ENCODE peak calls at places on chromosomes 6 and 20, in nine cellular contexts. F is Peyer's patch, M is breast epithelium, N is IMR-90, O is body of pancreas, P is A549, D is HCT116, Y is gastrocnemius medialis, W is transverse colon. L is an unnamed sample.
A peak's percentile ranks its signal among the peaks of the same experiment; 100 is the strongest.

GRCh38 chr20:951384-952169 is 35.4 kb upstream of the ANGPT4 start:
- DNase-seq in M (no peak), D (no peak), Y (no peak), O (no peak), F (no peak), W (no peak), N (no peak), P (no peak), L (peak; percentile 8)

GRCh38 chr6:163195721-163196691 is 218.5 kb upstream of the QKI start:
- DNase-seq in N (no peak), Y (no peak), W (no peak), D (no peak), O (no peak), M (no peak), P (no peak), F (no peak), L (no peak)

GRCh38 chr6:10375391-10375969 is 39.4 kb downstream of the TFAP2A start:
- DNase-seq in F (no peak), P (no peak), M (no peak), N (no peak), O (no peak), Y (no peak), W (no peak), D (no peak), L (no peak)

GRCh38 chr6:49506569-49507111 is 6.9 kb downstream of the GLYATL3 start:
- DNase-seq in D (no peak), F (no peak), Y (no peak), O (peak; percentile 37), P (no peak), W (peak; percentile 22), M (no peak), N (no peak), L (no peak)

GRCh38 chr6:157281570-157281969 is 41.7 kb downstream of the TMEM242 start:
- DNase-seq in P (no peak), W (peak; percentile 60), Y (no peak), F (no peak), M (no peak), D (no peak), N (no peak), O (peak; percentile 83), L (peak; percentile 70)

GRCh38 chr6:68834561-68834960 is 199.5 kb downstream of the ADGRB3 start:
- DNase-seq in N (no peak), W (no peak), M (no peak), Y (no peak), P (no peak), D (no peak), F (no peak), O (no peak), L (no peak)

GRCh38 chr6:21665436-21666199 is 72.1 kb downstream of the SOX4 start:
- DNase-seq in F (no peak), M (no peak), Y (no peak), W (no peak), D (no peak), O (no peak), N (no peak), P (no peak), L (no peak)

GRCh38 chr20:51128198-51128597 is 105.3 kb upstream of the KCNG1 start:
- DNase-seq in M (no peak), D (no peak), Y (no peak), P (no peak), F (peak; percentile 34), W (no peak), N (peak; percentile 97), O (no peak), L (no peak)

GRCh38 chr6:133854167-133854632 is 34.7 kb upstream of the TCF21 start:
- DNase-seq in N (no peak), Y (no peak), M (no peak), O (no peak), W (no peak), P (no peak), F (no peak), D (no peak), L (no peak)

GRCh38 chr6:82248233-82248735 is 740 bp upstream of the IBTK start:
- DNase-seq in D (peak; percentile 49), M (no peak), N (peak; percentile 65), W (peak; percentile 21), P (peak; percentile 61), O (peak; percentile 50), Y (no peak), F (peak; percentile 51), L (peak; percentile 77)

GRCh38 chr6:32983964-32984638 is 15.7 kb downstream of the BRD2 start:
- DNase-seq in Y (no peak), D (no peak), P (no peak), F (no peak), O (no peak), M (no peak), N (no peak), W (no peak), L (peak; percentile 67)

GRCh38 chr6:134896881-134897280 is 53.0 kb downstream of the ALDH8A1 start:
- DNase-seq in P (no peak), D (no peak), M (no peak), F (no peak), W (no peak), Y (no peak), O (no peak), N (no peak), L (no peak)

GRCh38 chr20:45971425-45971674 is 653 bp downstream of the ZNF335 start:
- DNase-seq in F (no peak), P (no peak), O (no peak), N (no peak), M (no peak), Y (no peak), W (no peak), D (no peak), L (no peak)

GRCh38 chr20:45969712-45970634 is 2.0 kb downstream of the ZNF335 start:
- DNase-seq in N (peak; percentile 64), D (peak; percentile 66), F (no peak), P (peak; percentile 76), W (peak; percentile 19), O (peak; percentile 46), Y (no peak), M (no peak), L (peak; percentile 63)

GRCh38 chr20:45972500-45973183 is 639 bp upstream of the ZNF335 start:
- DNase-seq in O (peak; percentile 96), M (no peak), F (peak; percentile 97), W (peak; percentile 13), N (no peak), D (no peak), P (no peak), Y (no peak), L (no peak)

GRCh38 chr20:45970646-45971424 is 1.2 kb downstream of the ZNF335 start:
- DNase-seq in D (no peak), W (peak; percentile 41), O (peak; percentile 44), F (peak; percentile 71), P (no peak), M (no peak), N (peak; percentile 19), Y (no peak), L (no peak)

DNA sequence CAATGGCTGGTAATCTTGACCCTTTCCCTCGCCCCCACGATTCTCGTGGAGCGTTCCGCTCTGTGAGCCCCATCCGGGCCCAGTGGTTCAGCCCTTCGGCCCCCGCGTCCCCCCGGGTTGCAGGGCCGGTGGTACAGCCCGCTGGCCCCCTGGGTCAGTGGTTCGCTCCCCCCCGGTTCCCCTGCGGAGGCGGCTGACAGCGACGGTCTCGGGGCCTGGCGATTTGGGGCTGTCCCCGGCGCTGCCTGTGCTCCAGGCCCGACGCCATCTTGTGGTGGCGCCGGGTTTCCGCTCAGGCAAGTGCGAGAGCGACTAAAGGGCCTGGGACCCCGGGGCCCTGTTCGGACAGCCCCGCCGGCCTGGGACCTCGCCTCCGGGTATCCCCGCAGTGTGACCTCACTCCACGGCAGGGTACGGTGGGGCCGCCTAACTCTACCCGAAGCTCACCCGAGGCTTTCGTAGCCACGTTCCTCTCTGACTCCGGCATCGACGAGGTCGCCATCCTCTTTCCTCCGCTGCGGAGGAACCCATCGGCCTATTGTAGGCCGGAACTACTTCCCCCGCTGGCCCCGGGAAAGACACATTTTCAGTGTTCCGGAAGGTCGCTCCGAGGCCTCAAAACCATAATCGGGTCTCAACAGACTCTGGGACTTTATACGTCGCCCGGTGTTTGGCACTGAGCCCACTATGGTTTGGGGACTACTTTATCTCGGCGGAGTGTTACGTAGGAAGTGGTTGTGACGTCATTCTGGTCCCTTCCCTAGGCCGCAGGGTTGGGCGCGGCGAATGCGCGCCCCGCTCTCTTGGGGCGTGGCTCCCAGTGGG is at the start of gene ZNF335:
- DNase-seq in O (peak; percentile 92), D (peak; percentile 95), N (peak; percentile 96), F (peak; percentile 96), W (peak; percentile 95), Y (peak; percentile 89), M (peak; percentile 93), P (peak; percentile 92), L (peak; percentile 99)
- TF ChIP-seq POLR2A in O (peak; percentile 86), D (no peak), N (peak; percentile 96), F (no peak), W (peak; percentile 89), Y (peak; percentile 73), M (peak; percentile 59), P (peak; percentile 53), L (peak; percentile 72)

GRCh38 chr6:7887278-7887991 is 23.2 kb downstream of the TXNDC5 start:
- DNase-seq in D (no peak), N (no peak), P (no peak), O (no peak), M (no peak), F (no peak), W (no peak), Y (no peak), L (no peak)
- TF ChIP-seq POLR2A in D (no peak), N (no peak), P (no peak), O (no peak), M (no peak), F (no peak), W (no peak), Y (no peak), L (no peak)

DNA sequence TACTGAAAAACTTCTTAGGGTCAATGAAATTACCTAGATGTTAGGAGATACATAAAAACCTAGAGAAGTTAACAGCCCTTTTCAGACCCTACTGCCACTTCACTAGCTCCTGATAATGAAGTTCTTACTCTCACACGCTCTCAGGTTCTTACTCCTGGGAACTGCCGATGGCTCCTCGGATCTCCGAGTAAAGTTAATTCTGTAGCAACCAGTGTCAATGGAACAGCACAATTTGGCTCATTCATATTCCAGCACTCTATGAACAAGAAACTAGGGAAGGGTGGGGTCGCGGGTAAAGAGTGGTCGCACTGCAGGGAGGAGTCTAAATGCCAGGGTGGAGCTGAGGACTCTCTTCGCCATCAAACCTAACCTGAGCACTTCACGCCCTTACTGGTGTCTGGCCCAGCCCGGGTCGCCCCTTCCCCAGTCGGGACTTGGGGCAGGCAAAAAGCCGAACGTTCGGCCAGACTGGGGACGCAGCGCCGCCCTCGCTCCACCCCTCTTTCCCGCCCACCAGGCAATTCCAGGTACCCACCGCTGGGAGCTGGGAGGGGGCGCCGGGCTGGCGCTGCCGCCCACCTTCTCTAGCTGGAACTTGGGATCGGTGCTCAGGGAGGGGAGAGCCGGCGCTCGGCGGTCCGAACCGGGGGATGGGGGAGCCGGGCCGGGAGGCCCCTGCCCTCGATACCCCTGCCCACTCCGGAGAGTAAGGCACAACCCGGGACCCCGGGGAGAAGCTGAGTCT is 744 bp downstream of the RAB23 start:
- DNase-seq in D (peak; percentile 54), O (peak; percentile 78), M (peak; percentile 43), Y (no peak), W (peak; percentile 62), F (peak; percentile 67), P (peak; percentile 28), N (peak; percentile 45), L (peak; percentile 68)
- TF ChIP-seq POLR2A in D (peak; percentile 0), O (no peak), M (no peak), Y (no peak), W (no peak), F (no peak), P (no peak), N (no peak), L (no peak)

DNA sequence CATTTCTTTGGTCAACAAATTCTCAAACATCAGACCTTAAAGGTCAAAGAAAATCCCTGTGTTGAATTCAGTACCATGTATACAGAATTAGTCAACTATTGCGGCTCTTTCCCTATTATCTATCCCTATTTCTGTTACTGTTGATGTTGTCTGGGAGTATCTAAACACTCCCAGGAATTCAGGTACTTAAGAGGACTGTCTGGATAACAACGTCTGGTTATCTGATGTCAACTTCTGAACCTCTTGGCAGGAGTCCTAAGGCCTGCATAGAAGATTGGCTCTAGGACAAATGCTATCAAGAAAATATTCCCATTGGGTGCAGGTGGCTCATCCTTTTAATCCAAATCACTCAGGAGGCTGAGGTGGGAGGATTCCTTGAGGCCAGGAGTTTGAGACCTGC is 255.6 kb downstream of the KHDC1L start:
- DNase-seq in F (no peak), P (no peak), O (no peak), W (no peak), D (no peak), Y (no peak), M (no peak), N (no peak), L (no peak)
- TF ChIP-seq POLR2A in F (no peak), P (no peak), O (no peak), W (no peak), D (no peak), Y (no peak), M (no peak), N (no peak), L (no peak)